ENCODE peak calls at places on chromosome 1, in four cellular contexts. H, O, B and U are unnamed samples. For H3K9me3, H3K4me1 and H3K27me3, the result is how much of the 10 kb centered on the place peaks cover.

GRCh38 chr1:156895408-156895874 is 1.9 kb downstream of the PEAR1 start:
- DNase-seq in H (no peak), B (no peak), O (peak), U (no peak)

GRCh38 chr1:197911857-197912696 is 5.1 kb upstream of the LHX9 start:
- DNase-seq in H (no peak), B (no peak), O (no peak), U (no peak)

GRCh38 chr1:230849451-230850194 is 18.7 kb downstream of the C1orf198 start:
- DNase-seq in B (no peak), O (peak), H (peak), U (no peak)

GRCh38 chr1:117967472-117967871 is 37.9 kb downstream of the WDR3 start:
- DNase-seq in O (peak), H (no peak), B (no peak), U (no peak)

GRCh38 chr1:31418626-31419025 is 5.6 kb downstream of the SERINC2 start:
- DNase-seq in O (no peak), H (no peak), B (no peak), U (no peak)

GRCh38 chr1:41501581-41501980 is 17.1 kb upstream of the EDN2 start:
- DNase-seq in B (peak), H (no peak), O (no peak), U (peak)

GRCh38 chr1:8024329-8024728 is 1.8 kb downstream of the ERRFI1 start:
- DNase-seq in H (no peak), B (no peak), O (no peak), U (no peak)

GRCh38 chr1:153260980-153261792 is 1.7 kb downstream of the LORICRIN start:
- DNase-seq in H (peak), B (no peak), O (no peak), U (no peak)

GRCh38 chr1:59900640-59901039 is 25.9 kb downstream of the CYP2J2 start:
- DNase-seq in O (no peak), H (no peak), B (no peak), U (no peak)

GRCh38 chr1:57848406-57848805 is 424.5 kb upstream of the DAB1 start:
- DNase-seq in H (no peak), B (no peak), O (no peak), U (no peak)

GRCh38 chr1:246679211-246680177 is 44.7 kb upstream of the SCCPDH start:
- DNase-seq in B (no peak), O (no peak), H (no peak), U (no peak)

GRCh38 chr1:77275194-77275593 is 6.6 kb upstream of the AK5 start:
- DNase-seq in H (no peak), O (no peak), B (no peak), U (no peak)

GRCh38 chr1:216910081-216910840 is 187.0 kb upstream of the ESRRG start:
- DNase-seq in B (no peak), H (no peak), O (peak), U (no peak)

GRCh38 chr1:206864939-206865671 is at the start of gene IL20:
- DNase-seq in H (peak), O (peak), B (peak), U (peak)

GRCh38 chr1:182305861-182306260 is 85.7 kb downstream of the GLUL start:
- DNase-seq in B (no peak), O (no peak), H (no peak), U (no peak)

GRCh38 chr1:170214117-170214979 is 68.6 kb downstream of the NTMT2 start:
- DNase-seq in O (peak), B (no peak), H (no peak), U (no peak)

GRCh38 chr1:43414634-43415223 is 25.0 kb downstream of the SZT2 start:
- DNase-seq in O (peak), H (peak), B (peak), U (peak)

GRCh38 chr1:147129116-147129873 is 43.0 kb downstream of the PRKAB2 start:
- DNase-seq in O (no peak), B (no peak), H (no peak), U (no peak)

GRCh38 chr1:6690186-6690585 is 11.4 kb downstream of the DNAJC11 start:
- DNase-seq in O (no peak), H (no peak), B (no peak), U (no peak)

GRCh38 chr1:237890416-237890815 is 306 bp downstream of the ZP4 start:
- DNase-seq in B (no peak), H (no peak), O (no peak), U (no peak)

GRCh38 chr1:163320891-163321290 is 863 bp upstream of the NUF2 start:
- DNase-seq in O (no peak), H (no peak), B (no peak), U (no peak)

GRCh38 chr1:92123868-92124267 is 43.7 kb downstream of the BTBD8 start:
- DNase-seq in B (no peak), H (no peak), O (no peak), U (no peak)

GRCh38 chr1:234478152-234478480 is 863 bp downstream of the TARBP1 start:
- DNase-seq in O (peak), H (peak), B (peak), U (peak)

GRCh38 chr1:1847061-1847460 is 43.8 kb downstream of the GNB1 start:
- DNase-seq in H (peak), B (peak), O (no peak), U (peak)

GRCh38 chr1:236166041-236166440 is 23.7 kb downstream of the GPR137B start:
- DNase-seq in H (no peak), B (no peak), O (no peak), U (no peak)

GRCh38 chr1:236163460-236164153 is 21.3 kb downstream of the GPR137B start:
- DNase-seq in O (no peak), B (no peak), H (no peak), U (no peak)

GRCh38 chr1:236167154-236167553 is 24.8 kb downstream of the GPR137B start:
- DNase-seq in H (no peak), B (no peak), O (no peak), U (no peak)

GRCh38 chr1:236164273-236164672 is 21.9 kb downstream of the GPR137B start:
- DNase-seq in O (no peak), B (peak), H (no peak), U (no peak)

DNA sequence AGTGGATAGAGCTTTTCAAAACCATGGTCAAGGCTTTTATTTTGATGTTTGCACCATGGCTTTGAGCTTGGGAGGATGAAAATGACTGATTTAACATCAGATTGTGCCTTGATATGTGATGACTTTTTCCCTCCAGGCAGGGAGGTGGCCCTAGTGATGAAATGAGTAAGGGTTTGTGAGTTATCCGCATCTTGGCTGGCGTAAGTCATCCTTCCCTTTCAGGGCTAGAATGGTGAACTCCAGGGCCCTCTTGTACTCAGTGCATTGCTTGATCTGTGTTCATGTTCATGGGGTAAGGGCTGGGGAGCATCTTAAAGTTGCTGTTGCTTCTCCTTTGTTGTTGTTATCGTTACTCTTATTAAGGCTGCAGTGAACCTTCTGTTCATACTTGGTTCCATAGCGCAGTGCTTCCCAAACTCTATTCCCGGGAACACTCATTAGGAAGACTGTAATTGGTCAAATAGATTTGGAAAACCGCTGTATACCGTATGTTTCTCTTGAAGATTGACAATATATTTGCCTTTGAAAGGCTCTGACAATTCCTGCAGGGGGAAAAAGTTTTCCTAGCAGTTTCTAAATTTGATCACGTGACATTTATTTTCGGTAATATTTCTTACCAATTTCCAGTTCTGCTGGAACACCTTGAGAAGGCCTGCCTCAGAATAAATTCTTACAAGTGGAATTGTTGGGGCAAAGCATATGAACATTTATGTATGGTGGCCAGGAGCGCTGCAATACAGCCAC is 23.1 kb downstream of the GPR137B start:
- DNase-seq in B (no peak), O (no peak), H (no peak), U (no peak)
- H3K9me3 ChIP-seq in B (under half), O (under half), H (under half), U (under half)

GRCh38 chr1:186532481-186532880 is 71.6 kb upstream of the PDC start:
- DNase-seq in H (no peak), B (no peak), O (peak), U (no peak)
- H3K4me1 ChIP-seq in H (under half), B (under half), O (under half), U (under half)

GRCh38 chr1:152111515-152111968 is 3.7 kb downstream of the TCHH start:
- DNase-seq in O (peak), B (no peak), H (no peak), U (peak)

GRCh38 chr1:152110860-152111514 is 4.3 kb downstream of the TCHH start:
- DNase-seq in H (no peak), O (peak), B (no peak), U (peak)

GRCh38 chr1:152115344-152115743 is at the start of gene TCHH:
- DNase-seq in O (no peak), H (no peak), B (no peak), U (no peak)

GRCh38 chr1:152112101-152112884 is 3.0 kb downstream of the TCHH start:
- DNase-seq in B (no peak), O (peak), H (no peak), U (peak)

GRCh38 chr1:152112885-152113432 is 2.3 kb downstream of the TCHH start:
- DNase-seq in O (no peak), B (no peak), H (no peak), U (no peak)
- H3K27me3 ChIP-seq in O (half or more), B (half or more), H (half or more), U (under half)

DNA sequence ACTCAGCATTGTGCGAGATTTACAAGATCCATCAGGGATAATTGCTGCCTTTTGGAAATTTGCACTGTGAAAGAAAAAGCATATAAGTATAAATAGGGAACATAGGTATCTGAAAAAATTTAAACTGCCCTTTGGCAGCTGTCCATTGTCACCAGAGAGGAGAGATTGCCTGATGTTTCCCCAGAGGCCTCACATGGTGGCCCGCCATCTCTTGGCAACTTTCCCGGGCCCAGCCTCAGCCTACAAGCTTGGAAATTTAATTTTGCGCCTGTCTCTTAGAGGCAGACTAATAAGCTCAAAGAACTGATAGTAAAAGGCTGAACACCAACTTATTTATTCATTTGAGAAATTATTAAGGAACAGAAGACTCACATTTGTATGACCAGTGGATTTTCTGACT is 120.8 kb downstream of the MAP3K21 start:
- DNase-seq in O (no peak), H (no peak), B (no peak), U (no peak)
- H3K9me3 ChIP-seq in O (under half), H (under half), B (under half), U (under half)

GRCh38 chr1:37392051-37392450 is 82.3 kb upstream of the ZC3H12A start:
- DNase-seq in H (no peak), O (no peak), B (no peak), U (no peak)
- H3K4me1 ChIP-seq in H (under half), O (under half), B (under half), U (under half)

DNA sequence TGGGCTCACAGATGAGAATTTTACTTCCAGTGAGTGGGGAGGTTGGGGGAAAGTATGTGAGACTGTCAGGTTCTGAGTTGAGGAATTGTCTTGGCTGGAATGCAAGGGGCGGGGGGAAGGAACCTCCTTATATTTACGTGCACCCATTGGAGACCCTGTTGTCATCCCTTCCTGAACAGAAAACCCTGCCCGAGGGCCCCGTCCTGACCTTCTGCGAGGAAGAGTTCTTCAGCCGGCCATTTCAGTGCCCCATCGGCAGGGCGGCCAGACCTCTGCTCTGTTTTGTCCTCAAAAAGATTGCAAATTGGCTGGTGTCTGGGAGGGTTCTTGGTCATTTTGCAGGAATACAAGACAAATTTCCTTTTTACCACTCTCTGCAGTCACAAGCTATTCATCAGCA is 7.1 kb downstream of the KIF26B start:
- DNase-seq in O (no peak), H (no peak), B (no peak), U (no peak)
- H3K27me3 ChIP-seq in O (under half), H (under half), B (under half), U (under half)